ENCODE peak calls at places on chromosomes 3 and 15, in ten cellular contexts. A is GM23338, X is heart left ventricle, Y is Right ventricle myocardium superior, V is RWPE1, I is Daoy, B is GM13977, Z is astrocyte of the spinal cord, D is NCI-H1105 treated with DMSO at 0.1 percent for 48 hours, S is coronary artery. W is an unnamed sample.
A peak's percentile ranks its signal among the peaks of the same experiment; 100 is the strongest.

GRCh38 chr3:53242155-53242554 is 13.7 kb downstream of the TKT start:
- DNase-seq in A (no peak), X (peak; percentile 63), Y (peak; percentile 65), V (no peak), I (no peak), B (no peak), Z (no peak), D (no peak), S (no peak), W (no peak)

GRCh38 chr3:151439652-151440125 is 21.2 kb downstream of the IGSF10 start:
- DNase-seq in A (peak; percentile 69), X (no peak), Y (no peak), V (peak; percentile 46), I (peak; percentile 51), B (peak; percentile 45), Z (peak; percentile 82), D (peak; percentile 77), S (no peak), W (no peak)

GRCh38 chr15:31215490-31216209 is 111.0 kb upstream of the KLF13 start:
- DNase-seq in A (peak; percentile 88), X (peak; percentile 91), Y (peak; percentile 93), V (peak; percentile 76), I (peak; percentile 78), B (peak; percentile 89), Z (peak; percentile 49), D (peak; percentile 37), S (peak; percentile 88), W (peak; percentile 69)

GRCh38 chr15:84734794-84735479 is 13.5 kb upstream of the ZNF592 start:
- DNase-seq in A (peak; percentile 98), X (peak; percentile 51), Y (peak; percentile 49), V (no peak), I (peak; percentile 53), B (peak; percentile 64), Z (peak; percentile 64), D (peak; percentile 0), S (no peak), W (no peak)

GRCh38 chr3:11624161-11624560 is 19.6 kb downstream of the VGLL4 start:
- DNase-seq in A (no peak), X (no peak), Y (no peak), V (no peak), I (no peak), B (peak; percentile 43), Z (no peak), D (no peak), S (no peak), W (no peak)

GRCh38 chr3:107816082-107816481 is 274.7 kb downstream of the CD47 start:
- DNase-seq in A (no peak), X (no peak), Y (no peak), V (no peak), I (no peak), B (no peak), Z (no peak), D (no peak), S (no peak), W (no peak)

GRCh38 chr3:24133942-24134341 is 188.9 kb downstream of the NR1D2 start:
- DNase-seq in A (no peak), X (no peak), Y (no peak), V (no peak), I (no peak), B (no peak), Z (no peak), D (no peak), S (no peak), W (no peak)

GRCh38 chr3:69493157-69493556 is 107.3 kb upstream of the FRMD4B start:
- DNase-seq in A (no peak), X (no peak), Y (no peak), V (no peak), I (no peak), B (no peak), Z (no peak), D (no peak), S (no peak), W (no peak)

GRCh38 chr3:95341314-95341713 is 1278.5 kb downstream of the NSUN3 start:
- DNase-seq in A (no peak), X (no peak), Y (no peak), V (no peak), I (no peak), B (no peak), Z (no peak), D (peak; percentile 17), S (no peak), W (no peak)

GRCh38 chr3:137612293-137612692 is 151.8 kb upstream of the SOX14 start:
- DNase-seq in A (peak; percentile 91), X (no peak), Y (no peak), V (no peak), I (no peak), B (no peak), Z (no peak), D (no peak), S (no peak), W (no peak)

GRCh38 chr15:71055461-71055860 is 59.8 kb upstream of the THSD4 start:
- DNase-seq in A (no peak), X (no peak), Y (no peak), V (no peak), I (no peak), B (no peak), Z (peak; percentile 38), D (no peak), S (no peak), W (no peak)

GRCh38 chr3:154244644-154245043 is 79.6 kb downstream of the DHX36 start:
- DNase-seq in A (no peak), X (no peak), Y (no peak), V (no peak), I (peak; percentile 24), B (no peak), Z (peak; percentile 47), D (no peak), S (no peak), W (no peak)

GRCh38 chr3:12914075-12914474 is 72.7 kb upstream of the RPL32 start:
- DNase-seq in A (no peak), X (no peak), Y (no peak), V (no peak), I (no peak), B (no peak), Z (no peak), D (no peak), S (no peak), W (no peak)

GRCh38 chr3:122102191-122102935 is 47.2 kb downstream of the CD86 start:
- DNase-seq in A (no peak), X (no peak), Y (no peak), V (no peak), I (no peak), B (peak; percentile 12), Z (no peak), D (no peak), S (no peak), W (no peak)

GRCh38 chr3:102005551-102005950 is 156.2 kb downstream of the NFKBIZ start:
- DNase-seq in A (no peak), X (no peak), Y (no peak), V (no peak), I (no peak), B (no peak), Z (no peak), D (no peak), S (no peak), W (no peak)

GRCh38 chr3:126834596-126835471 is 130.8 kb downstream of the CHCHD6 start:
- DNase-seq in A (no peak), X (no peak), Y (no peak), V (peak; percentile 46), I (peak; percentile 27), B (no peak), Z (peak; percentile 21), D (no peak), S (no peak), W (no peak)

GRCh38 chr3:60743631-60744164 is 507.6 kb downstream of the FHIT start:
- DNase-seq in A (peak; percentile 64), X (no peak), Y (no peak), V (no peak), I (no peak), B (no peak), Z (peak; percentile 58), D (peak; percentile 28), S (no peak), W (no peak)

GRCh38 chr3:123809597-123809996 is 74.5 kb downstream of the MYLK start:
- DNase-seq in A (no peak), X (no peak), Y (no peak), V (no peak), I (peak; percentile 65), B (no peak), Z (peak; percentile 65), D (no peak), S (no peak), W (no peak)

GRCh38 chr3:116337229-116337628 is 108.1 kb downstream of the LSAMP start:
- DNase-seq in A (no peak), X (no peak), Y (no peak), V (no peak), I (no peak), B (no peak), Z (no peak), D (no peak), S (no peak), W (no peak)

GRCh38 chr3:161310649-161311423 is 60.5 kb downstream of the SPTSSB start:
- DNase-seq in A (no peak), X (no peak), Y (no peak), V (no peak), I (no peak), B (peak; percentile 12), Z (no peak), D (no peak), S (no peak), W (no peak)